ENCODE peak calls at places on chromosomes 6 and 20, in seven cellular contexts. D is sigmoid colon, E is left lung, P is GM12864, Q is cardiac muscle cell, V is BE2C, X is lower leg skin. W is an unnamed sample.

GRCh38 chr20:56429941-56430340 is 17.9 kb downstream of the CASS4 start:
- DNase-seq in D (no peak), E (no peak), P (no peak), Q (no peak), V (no peak), X (no peak), W (no peak)

GRCh38 chr20:24765316-24766142 is 183.5 kb upstream of the CST7 start:
- DNase-seq in D (no peak), E (peak), P (no peak), Q (no peak), V (no peak), X (no peak), W (no peak)

GRCh38 chr6:3456794-3457709 is at the start of gene SLC22A23:
- DNase-seq in D (peak), E (peak), P (no peak), Q (peak), V (peak), X (peak), W (peak)

GRCh38 chr6:138278326-138278725 is 60.0 kb upstream of the PBOV1 start:
- DNase-seq in D (no peak), E (peak), P (no peak), Q (peak), V (no peak), X (no peak), W (no peak)

GRCh38 chr6:166714581-166714980 is 87.5 kb upstream of the RPS6KA2 start:
- DNase-seq in D (no peak), E (no peak), P (no peak), Q (no peak), V (no peak), X (no peak), W (no peak)

GRCh38 chr20:17505664-17506517 is 25.3 kb downstream of the BFSP1 start:
- DNase-seq in D (peak), E (no peak), P (no peak), Q (peak), V (no peak), X (no peak), W (no peak)

GRCh38 chr20:3532089-3532615 is 61.3 kb downstream of the ATRN start:
- DNase-seq in D (no peak), E (no peak), P (no peak), Q (no peak), V (no peak), X (no peak), W (no peak)

GRCh38 chr20:21702553-21703467 is 2.7 kb upstream of the PAX1 start:
- DNase-seq in D (peak), E (peak), P (no peak), Q (peak), V (peak), X (no peak), W (no peak)

GRCh38 chr20:25300496-25301170 is 52.7 kb downstream of the PYGB start:
- DNase-seq in D (no peak), E (no peak), P (no peak), Q (no peak), V (no peak), X (no peak), W (no peak)

GRCh38 chr6:119350202-119351004 is 842 bp upstream of the MAN1A1 start:
- DNase-seq in D (no peak), E (no peak), P (peak), Q (peak), V (no peak), X (peak), W (peak)

GRCh38 chr20:63930971-63931553 is 25.2 kb downstream of the UCKL1 start:
- DNase-seq in D (no peak), E (no peak), P (no peak), Q (no peak), V (no peak), X (no peak), W (no peak)

GRCh38 chr20:53191957-53192356 is 219.8 kb downstream of the TSHZ2 start:
- DNase-seq in D (no peak), E (no peak), P (no peak), Q (no peak), V (no peak), X (no peak), W (no peak)

GRCh38 chr6:2823104-2823850 is 18.4 kb downstream of the SERPINB1 start:
- DNase-seq in D (no peak), E (no peak), P (no peak), Q (no peak), V (no peak), X (no peak), W (no peak)

GRCh38 chr6:23329091-23329490 is 759.7 kb downstream of the HDGFL1 start:
- DNase-seq in D (no peak), E (no peak), P (no peak), Q (no peak), V (no peak), X (no peak), W (no peak)

GRCh38 chr6:136158971-136159370 is 91.1 kb downstream of the MTFR2 start:
- DNase-seq in D (no peak), E (no peak), P (no peak), Q (no peak), V (no peak), X (no peak), W (no peak)

GRCh38 chr20:11841972-11842461 is 75.7 kb upstream of the BTBD3 start:
- DNase-seq in D (no peak), E (no peak), P (no peak), Q (no peak), V (no peak), X (no peak), W (no peak)

GRCh38 chr6:105097288-105097687 is 82.5 kb downstream of the POPDC3 start:
- DNase-seq in D (no peak), E (peak), P (no peak), Q (no peak), V (no peak), X (no peak), W (no peak)

GRCh38 chr6:106825156-106825555 is 149.4 kb downstream of the CD24 start:
- DNase-seq in D (no peak), E (no peak), P (no peak), Q (no peak), V (no peak), X (no peak), W (no peak)

GRCh38 chr6:44327096-44327495 is 13.9 kb upstream of the AARS2 start:
- DNase-seq in D (no peak), E (no peak), P (no peak), Q (no peak), V (no peak), X (no peak), W (no peak)

GRCh38 chr6:26464014-26464413 is 6.3 kb downstream of the BTN2A1 start:
- DNase-seq in D (no peak), E (no peak), P (no peak), Q (no peak), V (no peak), X (no peak), W (no peak)

GRCh38 chr6:130879826-130880225 is 52.6 kb downstream of the SMLR1 start:
- DNase-seq in D (no peak), E (peak), P (no peak), Q (no peak), V (no peak), X (no peak), W (no peak)

GRCh38 chr6:140059947-140060346 is 685.5 kb upstream of the CITED2 start:
- DNase-seq in D (no peak), E (no peak), P (no peak), Q (no peak), V (no peak), X (no peak), W (no peak)

GRCh38 chr6:43334466-43335095 is 26.0 kb upstream of the CRIP3 start:
- DNase-seq in D (no peak), E (no peak), P (no peak), Q (peak), V (no peak), X (no peak), W (no peak)

DNA sequence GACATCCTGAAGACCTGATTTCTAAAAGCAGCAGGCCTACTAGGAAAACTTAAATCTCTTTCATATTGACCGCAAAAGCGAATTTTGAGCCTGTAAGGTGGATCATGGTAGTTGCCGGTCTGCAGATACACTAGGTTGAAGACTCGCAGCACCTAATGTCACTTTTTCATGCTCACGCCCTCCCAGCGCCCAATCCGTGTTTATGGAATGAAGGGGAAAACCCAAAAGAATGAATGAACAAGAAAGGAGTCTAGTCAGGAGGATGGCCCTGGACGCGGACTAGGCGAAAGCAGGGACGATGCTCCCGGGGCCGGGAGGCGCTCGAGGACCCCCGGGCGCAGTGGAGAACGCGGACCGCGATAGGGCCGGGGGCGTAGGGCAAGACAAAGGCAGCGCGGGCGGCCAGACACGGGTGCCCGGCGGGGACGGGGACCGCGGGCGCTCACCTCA is 826 bp downstream of the GCLC start:
- DNase-seq in D (no peak), E (no peak), P (no peak), Q (no peak), V (no peak), X (no peak), W (peak)
- TF ChIP-seq CTCF in D (no peak), E (no peak), P (no peak), Q (no peak), V (no peak), X (no peak), W (no peak)

GRCh38 chr6:141986457-141986856 is 146.3 kb upstream of the GJE1 start:
- DNase-seq in D (no peak), E (no peak), P (no peak), Q (no peak), V (no peak), X (no peak), W (no peak)

GRCh38 chr6:141990840-141991239 is 141.9 kb upstream of the GJE1 start:
- DNase-seq in D (no peak), E (no peak), P (no peak), Q (no peak), V (no peak), X (no peak), W (no peak)

GRCh38 chr6:141988327-141988726 is 144.4 kb upstream of the GJE1 start:
- DNase-seq in D (no peak), E (no peak), P (no peak), Q (no peak), V (no peak), X (no peak), W (no peak)

GRCh38 chr6:141989706-141989959 is 143.1 kb upstream of the GJE1 start:
- DNase-seq in D (no peak), E (no peak), P (no peak), Q (no peak), V (no peak), X (no peak), W (no peak)

GRCh38 chr6:141988954-141989705 is 143.6 kb upstream of the GJE1 start:
- DNase-seq in D (no peak), E (no peak), P (peak), Q (peak), V (no peak), X (no peak), W (peak)
- TF ChIP-seq CTCF in D (no peak), E (peak), P (peak), Q (peak), V (peak), X (no peak), W (peak)

DNA sequence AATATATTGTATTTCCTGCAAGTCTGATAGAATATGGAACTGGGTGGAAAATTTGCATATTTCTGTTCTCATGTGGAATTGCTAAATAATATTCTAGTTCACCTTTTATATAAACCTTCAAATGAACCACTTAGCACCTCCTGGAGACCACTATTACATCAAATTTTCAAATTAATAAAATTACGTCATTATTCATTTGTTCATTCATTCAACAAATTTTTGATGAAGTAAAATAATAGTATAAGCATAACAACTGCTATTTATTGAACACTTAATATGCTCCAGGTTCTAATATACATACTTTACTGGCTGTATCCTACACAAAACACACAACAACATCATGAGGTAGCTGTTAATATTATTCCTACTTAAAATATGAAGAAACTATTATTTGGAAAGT is 215.1 kb downstream of the KCNQ5 start:
- DNase-seq in D (no peak), E (no peak), P (no peak), Q (no peak), V (no peak), X (no peak), W (no peak)
- TF ChIP-seq CTCF in D (no peak), E (no peak), P (no peak), Q (no peak), V (no peak), X (no peak), W (no peak)

GRCh38 chr6:98526465-98526864 is 307.9 kb upstream of the POU3F2 start:
- DNase-seq in D (no peak), E (no peak), P (no peak), Q (no peak), V (no peak), X (no peak), W (no peak)
- TF ChIP-seq CTCF in D (no peak), E (no peak), P (no peak), Q (no peak), V (no peak), X (no peak), W (no peak)

GRCh38 chr20:833450-834150 is at the start of gene FAM110A:
- DNase-seq in D (peak), E (peak), P (peak), Q (peak), V (peak), X (peak), W (peak)
- TF ChIP-seq CTCF in D (no peak), E (no peak), P (no peak), Q (no peak), V (no peak), X (no peak), W (no peak)

GRCh38 chr6:161101517-161101916 is 109.9 kb downstream of the MAP3K4 start:
- DNase-seq in D (no peak), E (no peak), P (no peak), Q (no peak), V (peak), X (no peak), W (no peak)
- TF ChIP-seq CTCF in D (no peak), E (no peak), P (no peak), Q (peak), V (peak), X (no peak), W (peak)

GRCh38 chr6:27685278-27685677 is 212.4 kb upstream of the ZNF184 start:
- DNase-seq in D (no peak), E (no peak), P (no peak), Q (no peak), V (no peak), X (no peak), W (no peak)

GRCh38 chr6:27688014-27688586 is 215.2 kb upstream of the ZNF184 start:
- DNase-seq in D (peak), E (no peak), P (peak), Q (peak), V (peak), X (peak), W (peak)

GRCh38 chr6:27684264-27685211 is 211.6 kb upstream of the ZNF184 start:
- DNase-seq in D (no peak), E (no peak), P (peak), Q (peak), V (peak), X (no peak), W (peak)

DNA sequence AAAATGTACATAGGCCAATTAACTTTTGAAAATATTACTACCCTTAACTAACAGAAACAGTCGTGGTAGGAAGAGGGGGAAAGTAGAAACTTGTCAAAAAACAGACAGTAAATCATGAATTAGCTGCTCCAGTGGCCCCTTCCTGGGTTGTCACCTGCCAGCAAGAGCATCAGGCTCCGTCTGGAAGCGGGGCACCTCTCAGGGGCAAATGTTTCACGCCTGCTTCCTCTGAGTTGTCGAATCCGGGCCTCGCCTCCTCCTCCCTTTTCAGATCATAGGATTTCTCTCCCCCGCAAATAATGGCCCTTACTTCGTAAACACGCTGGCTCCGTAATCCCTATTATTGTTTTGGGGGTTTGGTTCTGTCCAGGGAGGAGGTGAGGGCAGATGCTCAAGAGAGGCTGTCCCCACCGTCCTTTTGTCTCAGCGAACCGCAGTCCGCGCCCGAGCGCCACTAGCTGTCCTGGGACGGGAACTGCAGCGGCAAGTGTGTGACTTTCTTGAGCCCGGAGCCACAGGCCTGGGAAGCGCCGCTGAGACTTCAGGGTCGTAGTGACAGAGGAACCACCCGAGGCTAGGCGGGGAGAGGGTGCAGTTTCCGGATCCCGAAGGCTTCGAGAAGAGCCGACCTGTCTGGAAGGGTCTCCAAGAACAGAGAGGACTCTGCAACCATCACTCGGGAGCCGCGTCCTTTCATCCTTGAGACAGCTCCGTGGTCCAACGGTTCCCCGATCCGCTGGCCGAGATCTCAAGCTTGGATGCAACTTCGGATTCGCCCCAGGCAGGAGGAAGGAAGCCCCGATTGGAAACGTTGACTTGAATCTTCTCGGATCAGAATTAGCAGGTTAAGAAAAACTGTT is 214.5 kb upstream of the ZNF184 start:
- DNase-seq in D (peak), E (peak), P (peak), Q (peak), V (peak), X (peak), W (peak)
- TF ChIP-seq CTCF in D (peak), E (peak), P (peak), Q (peak), V (peak), X (no peak), W (peak)